ENCODE peak calls at places on chromosomes 12 and 14, in five cellular contexts. M is PC-3, U is left lung, H is T-cell, S is body of pancreas. A is an unnamed sample.

GRCh38 chr12:40226652-40227051 is 1.9 kb downstream of the LRRK2 start:
- ATAC-seq in U (peak), S (peak), H (no peak), M (peak), A (no peak)

GRCh38 chr14:42370056-42370455 is 763.4 kb downstream of the LRFN5 start:
- ATAC-seq in U (no peak), M (no peak), S (no peak), H (no peak), A (no peak)

GRCh38 chr14:69989622-69990021 is 110.4 kb downstream of the SMOC1 start:
- ATAC-seq in U (no peak), M (no peak), H (no peak), S (no peak), A (no peak)

GRCh38 chr14:103078420-103078749 is 5.6 kb upstream of the LBHD2 start:
- ATAC-seq in M (no peak), S (peak), U (peak), H (peak), A (peak)

GRCh38 chr14:75812592-75812991 is 151.5 kb downstream of the TTLL5 start:
- ATAC-seq in M (no peak), H (no peak), U (peak), S (no peak), A (no peak)

GRCh38 chr14:94100847-94101246 is 9.7 kb upstream of the IFI27 start:
- ATAC-seq in S (no peak), U (no peak), H (no peak), M (peak), A (no peak)

GRCh38 chr14:59707778-59708635 is 131.4 kb upstream of the CCDC175 start:
- ATAC-seq in M (peak), H (no peak), S (no peak), U (no peak), A (no peak)

GRCh38 chr14:35346738-35347322 is 54.6 kb downstream of the PSMA6 start:
- ATAC-seq in H (no peak), S (no peak), U (no peak), M (no peak), A (no peak)

GRCh38 chr12:132439333-132439904 is 50.5 kb upstream of the FBRSL1 start:
- ATAC-seq in U (no peak), H (peak), M (no peak), S (no peak), A (no peak)

GRCh38 chr12:95124106-95124505 is 50.7 kb upstream of the NR2C1 start:
- ATAC-seq in S (no peak), H (no peak), M (no peak), U (peak), A (no peak)

GRCh38 chr14:36942522-36943245 is 229.7 kb downstream of the SLC25A21 start:
- ATAC-seq in S (no peak), H (no peak), M (peak), U (no peak), A (no peak)

GRCh38 chr12:89167986-89168385 is 184.3 kb downstream of the DUSP6 start:
- ATAC-seq in M (no peak), S (no peak), H (no peak), U (no peak), A (no peak)

GRCh38 chr14:71725802-71726638 is 206.2 kb upstream of the RGS6 start:
- ATAC-seq in U (peak), M (peak), S (no peak), H (no peak), A (peak)

GRCh38 chr12:50283924-50284236 is 560 bp upstream of the LIMA1 start:
- ATAC-seq in M (peak), S (peak), H (no peak), U (peak), A (peak)

GRCh38 chr14:86915416-86915815 is 1077.6 kb downstream of the GALC start:
- ATAC-seq in H (no peak), S (no peak), M (no peak), U (no peak), A (no peak)

GRCh38 chr14:102608064-102608446 is 15.6 kb downstream of the RCOR1 start:
- ATAC-seq in U (no peak), S (no peak), M (no peak), H (no peak), A (peak)

GRCh38 chr12:124762791-124763593 is 100.7 kb downstream of the SCARB1 start:
- ATAC-seq in U (no peak), H (no peak), M (no peak), S (no peak), A (peak)

GRCh38 chr14:75040959-75041358 is 10.3 kb downstream of the MLH3 start:
- ATAC-seq in M (no peak), S (no peak), U (no peak), H (no peak), A (no peak)

GRCh38 chr12:95633049-95633545 is 81.8 kb upstream of the USP44 start:
- ATAC-seq in S (peak), M (peak), U (peak), H (no peak), A (peak)

GRCh38 chr14:52640137-52640536 is 55.2 kb downstream of the ERO1A start:
- ATAC-seq in U (no peak), M (no peak), H (no peak), S (no peak), A (peak)

GRCh38 chr12:67928621-67929369 is 60.5 kb upstream of the IFNG-AS1 start:
- ATAC-seq in M (peak), H (no peak), S (peak), U (peak), A (no peak)

GRCh38 chr14:95442016-95442632 is 74.3 kb downstream of the SYNE3 start:
- ATAC-seq in S (no peak), H (no peak), U (peak), M (peak), A (peak)

GRCh38 chr14:74882103-74882920 is 596 bp downstream of the DLST start:
- ATAC-seq in S (peak), M (peak), H (peak), U (peak), A (peak)

GRCh38 chr12:26402648-26403047 is 207.3 kb downstream of the SSPN start:
- ATAC-seq in M (peak), H (no peak), S (peak), U (peak), A (peak)

GRCh38 chr12:115094163-115094816 is 410.3 kb upstream of the TBX3 start:
- ATAC-seq in H (no peak), M (no peak), S (peak), U (no peak), A (no peak)

A was measured in activated T-helper 17 cell treated with anti-CD3 and anti-CD28 coated beads, Interleukin-2, amount 50 U/mL, for 72 hours.